ENCODE peak calls at places on chromosome 1, in ten cellular contexts. X is GF-D8; U is hippocampal formation; Z is GM12891; J is HFFc6; Q is neural crest cell; F is NAMALWA; T is AG08395; Y is NCI-H524; W is activated CD8-positive, alpha-beta memory T cell treated with anti-CD3 and anti-CD28 coated beads, Interleukin-2, amount 50 U/mL, for 48 hours. V is an unnamed sample.
A peak's percentile ranks its signal among the peaks of the same experiment; 100 is the strongest.

GRCh38 chr1:67771776-67772175 is 61.5 kb downstream of the GNG12 start:
- DNase-seq in X (no peak), U (no peak), Z (no peak), J (no peak), Q (no peak), F (no peak), T (no peak), Y (no peak), W (no peak), V (no peak)

GRCh38 chr1:116309090-116309870 is 63.8 kb upstream of the ATP1A1 start:
- DNase-seq in X (no peak), U (no peak), Z (no peak), J (no peak), Q (no peak), F (no peak), T (no peak), Y (no peak), W (no peak), V (no peak)

GRCh38 chr1:119982006-119982405 is 85.7 kb upstream of the ADAM30 start:
- DNase-seq in X (no peak), U (no peak), Z (no peak), J (peak; percentile 42), Q (no peak), F (no peak), T (peak; percentile 21), Y (no peak), W (no peak), V (no peak)

GRCh38 chr1:228809621-228810313 is 74.5 kb downstream of the RHOU start:
- DNase-seq in X (no peak), U (no peak), Z (no peak), J (no peak), Q (no peak), F (no peak), T (no peak), Y (no peak), W (no peak), V (no peak)

GRCh38 chr1:54495954-54496353 is 52.1 kb upstream of the ACOT11 start:
- DNase-seq in X (no peak), U (no peak), Z (no peak), J (no peak), Q (no peak), F (no peak), T (no peak), Y (no peak), W (no peak), V (no peak)

GRCh38 chr1:38727629-38728175 is 131.9 kb downstream of the RRAGC start:
- DNase-seq in X (no peak), U (no peak), Z (no peak), J (no peak), Q (no peak), F (no peak), T (no peak), Y (no peak), W (no peak), V (no peak)

GRCh38 chr1:72848997-72849396 is 566.7 kb upstream of the NEGR1 start:
- DNase-seq in X (no peak), U (no peak), Z (no peak), J (no peak), Q (no peak), F (no peak), T (no peak), Y (no peak), W (no peak), V (no peak)

GRCh38 chr1:106785136-106785535 is 271.3 kb upstream of the PRMT6 start:
- DNase-seq in X (no peak), U (no peak), Z (no peak), J (no peak), Q (no peak), F (no peak), T (no peak), Y (no peak), W (no peak), V (no peak)

GRCh38 chr1:27554293-27554692 is 49.7 kb downstream of the AHDC1 start:
- DNase-seq in X (no peak), U (no peak), Z (no peak), J (no peak), Q (no peak), F (no peak), T (no peak), Y (no peak), W (no peak), V (no peak)

GRCh38 chr1:94199398-94199797 is 38.0 kb downstream of the ARHGAP29 start:
- DNase-seq in X (no peak), U (no peak), Z (no peak), J (no peak), Q (no peak), F (no peak), T (no peak), Y (no peak), W (no peak), V (peak; percentile 13)

GRCh38 chr1:230310381-230311163 is 115.6 kb downstream of the PGBD5 start:
- DNase-seq in X (no peak), U (peak; percentile 58), Z (peak; percentile 66), J (peak; percentile 46), Q (peak; percentile 72), F (peak; percentile 82), T (peak; percentile 87), Y (peak; percentile 33), W (peak; percentile 83), V (peak; percentile 90)

GRCh38 chr1:153525088-153525713 is 10.6 kb downstream of the S100A6 start:
- DNase-seq in X (no peak), U (no peak), Z (no peak), J (no peak), Q (no peak), F (no peak), T (no peak), Y (peak; percentile 87), W (no peak), V (peak; percentile 98)

GRCh38 chr1:169797281-169797680 is 2.6 kb upstream of the METTL18 start:
- DNase-seq in X (no peak), U (no peak), Z (no peak), J (no peak), Q (no peak), F (no peak), T (no peak), Y (no peak), W (no peak), V (no peak)

GRCh38 chr1:117346206-117346928 is 20.9 kb upstream of the MAN1A2 start:
- DNase-seq in X (no peak), U (no peak), Z (no peak), J (no peak), Q (no peak), F (no peak), T (peak; percentile 14), Y (no peak), W (no peak), V (peak; percentile 21)

GRCh38 chr1:19514391-19514831 is 29.1 kb upstream of the CAPZB start:
- DNase-seq in X (no peak), U (no peak), Z (no peak), J (no peak), Q (no peak), F (no peak), T (no peak), Y (no peak), W (no peak), V (no peak)

GRCh38 chr1:86500731-86501130 is 32.0 kb downstream of the CLCA1 start:
- DNase-seq in X (no peak), U (no peak), Z (no peak), J (no peak), Q (no peak), F (no peak), T (peak; percentile 11), Y (no peak), W (no peak), V (no peak)